ENCODE peak calls at places on chromosomes 13 and 19, in six cellular contexts. T is tibial nerve, A is ovary, P is mammary epithelial cell, X is A549, M is neural progenitor cell. D is an unnamed sample. For H3K4me1, the result is how much of the 10 kb centered on the place peaks cover.

GRCh38 chr13:41652735-41653361 is 195.5 kb downstream of the RGCC start:
- DNase-seq in A (peak), M (peak), T (no peak), X (peak), P (peak), D (peak)

GRCh38 chr13:93624371-93624777 is 397.8 kb downstream of the GPC6 start:
- DNase-seq in X (no peak), M (no peak), P (no peak), A (no peak), T (no peak), D (no peak)

GRCh38 chr13:23928985-23929384 is 31.7 kb upstream of the C1QTNF9B start:
- DNase-seq in X (peak), T (no peak), M (no peak), A (no peak), P (peak), D (no peak)

GRCh38 chr13:114130131-114130707 is 2.2 kb downstream of the RASA3 start:
- DNase-seq in P (no peak), X (no peak), A (no peak), T (no peak), M (peak), D (no peak)

GRCh38 chr19:3866798-3867638 is 1.8 kb downstream of the ZFR2 start:
- DNase-seq in P (no peak), A (no peak), X (no peak), M (no peak), T (no peak), D (no peak)

GRCh38 chr13:94020833-94021232 is 458.6 kb downstream of the DCT start:
- DNase-seq in P (peak), X (no peak), A (no peak), T (no peak), M (no peak), D (no peak)

GRCh38 chr13:77349365-77349764 is 22.5 kb upstream of the MYCBP2 start:
- DNase-seq in X (no peak), P (no peak), A (no peak), M (no peak), T (no peak), D (no peak)

GRCh38 chr13:43377149-43377548 is 353.8 kb downstream of the DNAJC15 start:
- DNase-seq in A (peak), P (no peak), T (no peak), M (no peak), X (no peak), D (no peak)

GRCh38 chr13:114049026-114049425 is 75.2 kb upstream of the C13orf46 start:
- DNase-seq in T (no peak), P (no peak), X (no peak), M (no peak), A (no peak), D (no peak)

GRCh38 chr13:114059428-114059827 is 73.0 kb downstream of the RASA3 start:
- DNase-seq in T (no peak), A (no peak), P (no peak), X (no peak), M (no peak), D (no peak)

GRCh38 chr13:66171821-66172220 is 1058.3 kb downstream of the PCDH9 start:
- DNase-seq in X (no peak), T (no peak), P (no peak), M (no peak), A (no peak), D (no peak)

GRCh38 chr19:47512183-47512947 is 2.5 kb downstream of the NAPA start:
- DNase-seq in A (peak), M (no peak), T (no peak), P (no peak), X (peak), D (no peak)

GRCh38 chr19:1880611-1881392 is 4.5 kb downstream of the ABHD17A start:
- DNase-seq in M (no peak), A (no peak), T (no peak), X (no peak), P (no peak), D (no peak)

GRCh38 chr13:27953671-27954405 is 15.3 kb downstream of the CDX2 start:
- DNase-seq in X (peak), A (peak), M (peak), P (peak), T (peak), D (peak)

GRCh38 chr19:41616785-41617621 is 9.9 kb downstream of the CEACAM4 start:
- DNase-seq in T (no peak), M (peak), P (peak), A (no peak), X (peak), D (no peak)

GRCh38 chr13:23771966-23772365 is 117.2 kb downstream of the MIPEP start:
- DNase-seq in M (no peak), X (no peak), P (peak), T (no peak), A (no peak), D (no peak)

GRCh38 chr19:47518854-47519253 is 4.0 kb upstream of the NAPA start:
- DNase-seq in T (no peak), X (no peak), A (no peak), M (no peak), P (no peak), D (no peak)

GRCh38 chr13:36885901-36886300 is 34.1 kb downstream of the SMAD9 start:
- DNase-seq in X (no peak), A (no peak), M (no peak), P (no peak), T (no peak), D (no peak)

GRCh38 chr13:38415233-38415632 is 65.6 kb downstream of the UFM1 start:
- DNase-seq in X (no peak), A (no peak), P (peak), T (no peak), M (no peak), D (no peak)

GRCh38 chr13:48600374-48601364 is 53.1 kb upstream of the CYSLTR2 start:
- DNase-seq in A (no peak), P (peak), M (no peak), X (no peak), T (no peak), D (no peak)

GRCh38 chr19:51810228-51810627 is 15.3 kb downstream of the FPR3 start:
- DNase-seq in T (no peak), X (peak), P (no peak), M (no peak), A (no peak), D (no peak)

GRCh38 chr13:59766236-59766635 is 397.5 kb downstream of the DIAPH3 start:
- DNase-seq in P (no peak), A (no peak), M (no peak), T (no peak), X (no peak), D (no peak)

GRCh38 chr19:2282862-2283237 is 875 bp upstream of the PEAK3 start:
- DNase-seq in M (no peak), X (no peak), P (no peak), T (no peak), A (no peak), D (no peak)

GRCh38 chr13:36377822-36378480 is 31.8 kb upstream of the SPART start:
- DNase-seq in M (no peak), A (no peak), P (no peak), T (no peak), X (no peak), D (no peak)

GRCh38 chr19:7799640-7800355 is 30.2 kb upstream of the EVI5L start:
- DNase-seq in M (peak), X (peak), P (peak), T (peak), A (peak), D (peak)

GRCh38 chr13:29006359-29006850 is 186.3 kb downstream of the MTUS2 start:
- DNase-seq in P (no peak), X (no peak), M (no peak), T (no peak), A (no peak), D (no peak)

GRCh38 chr19:2399582-2399981 is 27.8 kb downstream of the TIMM13 start:
- DNase-seq in T (no peak), X (no peak), M (no peak), A (no peak), P (no peak), D (no peak)

GRCh38 chr19:4499855-4500254 is 18.4 kb downstream of the PLIN4 start:
- DNase-seq in X (no peak), M (no peak), A (no peak), P (no peak), T (no peak), D (no peak)

GRCh38 chr13:43116242-43116641 is 92.9 kb downstream of the DNAJC15 start:
- DNase-seq in P (no peak), A (no peak), T (no peak), X (peak), M (no peak), D (no peak)

GRCh38 chr13:41547253-41548000 is 90.1 kb downstream of the RGCC start:
- DNase-seq in M (no peak), X (no peak), T (peak), A (no peak), P (no peak), D (peak)

GRCh38 chr13:32883501-32883900 is 132.7 kb upstream of the KL start:
- DNase-seq in P (no peak), X (no peak), M (no peak), A (no peak), T (no peak), D (no peak)

GRCh38 chr13:51397262-51397933 is 55.4 kb downstream of the INTS6 start:
- DNase-seq in P (no peak), A (no peak), T (peak), M (peak), X (peak), D (no peak)

GRCh38 chr13:99895428-99895998 is 76.1 kb downstream of the ZIC5 start:
- DNase-seq in T (no peak), X (no peak), P (no peak), M (peak), A (no peak), D (no peak)

GRCh38 chr13:57739089-57739488 is 107.5 kb downstream of the PCDH17 start:
- DNase-seq in A (no peak), P (no peak), X (no peak), T (no peak), M (no peak), D (no peak)

GRCh38 chr19:343451-343931 is 1.1 kb downstream of the MIER2 start:
- DNase-seq in T (no peak), P (peak), X (no peak), A (no peak), M (no peak), D (no peak)

GRCh38 chr19:15555759-15556633 is 47.7 kb downstream of the CYP4F22 start:
- DNase-seq in X (peak), A (peak), T (peak), P (peak), M (peak), D (peak)

GRCh38 chr19:15562145-15562544 is 52.9 kb upstream of the CYP4F8 start:
- DNase-seq in T (no peak), P (no peak), A (no peak), M (no peak), X (no peak), D (no peak)

GRCh38 chr19:15557223-15557622 is 48.9 kb downstream of the CYP4F22 start:
- DNase-seq in T (no peak), M (no peak), A (no peak), X (no peak), P (no peak), D (no peak)

GRCh38 chr19:15551183-15552004 is 43.1 kb downstream of the CYP4F22 start:
- DNase-seq in T (no peak), X (peak), P (no peak), M (no peak), A (peak), D (no peak)

DNA sequence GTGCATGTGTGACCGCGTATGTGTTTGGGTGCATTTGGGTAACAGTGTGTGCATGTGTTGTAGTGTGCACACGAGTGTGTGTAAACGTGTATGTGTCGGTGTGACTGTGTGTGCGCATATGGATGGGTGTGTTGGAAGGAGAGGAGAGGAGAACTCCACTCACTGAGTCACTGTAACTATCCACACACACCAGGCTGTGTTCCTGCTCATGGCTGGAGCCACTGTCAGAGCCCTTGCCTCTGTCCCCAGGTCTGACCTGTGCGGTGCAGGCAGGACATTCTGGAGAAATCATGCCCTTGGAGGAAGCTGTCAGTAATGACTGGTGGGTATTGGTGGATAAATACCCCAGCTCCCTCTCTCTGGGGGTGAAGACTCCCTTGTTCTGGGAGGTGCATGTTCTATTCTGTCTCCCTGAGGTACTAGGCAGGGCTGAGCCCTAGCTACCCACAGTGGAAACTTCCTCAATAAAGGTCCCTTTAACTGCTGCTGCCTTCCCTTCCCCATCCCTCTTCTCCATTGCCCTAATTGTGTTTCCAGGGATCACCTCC is 48.4 kb downstream of the CYP4F22 start:
- DNase-seq in P (no peak), A (no peak), M (no peak), X (no peak), T (no peak), D (no peak)
- H3K4me1 ChIP-seq in P (under half), A (under half), M (under half), X (under half), T (under half), D (under half)

GRCh38 chr19:44007473-44007872 is 4.7 kb downstream of the ZNF230 start:
- DNase-seq in P (no peak), A (no peak), M (no peak), X (no peak), T (no peak), D (no peak)
- H3K4me1 ChIP-seq in P (under half), A (under half), M (under half), X (under half), T (under half), D (under half)

DNA sequence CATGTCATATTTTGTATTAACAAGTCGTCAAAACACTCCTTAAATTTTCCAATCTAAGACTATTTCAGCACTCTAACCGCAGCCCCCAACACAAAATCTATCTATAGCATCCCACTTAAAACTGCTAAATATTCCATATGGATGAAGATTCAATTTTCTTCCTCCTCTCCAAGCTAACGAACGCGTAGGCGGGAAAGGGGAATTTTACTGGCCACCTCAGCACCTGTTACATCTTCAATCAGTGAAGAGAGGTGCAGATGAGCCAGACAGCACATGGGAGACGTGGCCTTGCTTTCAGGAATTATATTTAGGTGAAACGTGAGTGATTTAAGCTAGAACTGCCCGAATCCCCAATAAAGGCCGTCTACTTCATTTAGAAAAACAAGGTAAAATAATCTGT is 1.1 kb downstream of the RBM26 start:
- DNase-seq in X (no peak), A (no peak), M (no peak), T (no peak), P (peak), D (no peak)
- H3K4me1 ChIP-seq in X (under half), A (under half), M (under half), T (under half), P (under half), D (half or more)

GRCh38 chr19:14437578-14438140 is 4.6 kb downstream of the PKN1 start:
- DNase-seq in P (no peak), M (no peak), A (no peak), T (no peak), X (no peak), D (no peak)

GRCh38 chr19:14434543-14435319 is 1.6 kb downstream of the PKN1 start:
- DNase-seq in P (peak), A (peak), X (peak), T (no peak), M (no peak), D (peak)

GRCh38 chr19:14434157-14434501 is 1.0 kb downstream of the PKN1 start:
- DNase-seq in T (no peak), X (no peak), A (no peak), M (no peak), P (no peak), D (no peak)

GRCh38 chr19:14433454-14434156 is 499 bp downstream of the PKN1 start:
- DNase-seq in M (peak), X (no peak), T (no peak), A (no peak), P (no peak), D (peak)

GRCh38 chr19:14435320-14436050 is 2.4 kb downstream of the PKN1 start:
- DNase-seq in M (no peak), P (no peak), T (no peak), A (no peak), X (no peak), D (no peak)
- H3K4me1 ChIP-seq in M (under half), P (under half), T (under half), A (under half), X (under half), D (under half)

GRCh38 chr19:34994643-34995471 is 5.3 kb upstream of the GRAMD1A start:
- DNase-seq in T (no peak), M (no peak), P (no peak), A (peak), X (peak), D (peak)

GRCh38 chr19:34999498-35000337 is at the start of gene GRAMD1A:
- DNase-seq in X (peak), T (peak), P (peak), A (peak), M (peak), D (peak)

GRCh38 chr19:34995551-34995950 is 4.6 kb upstream of the GRAMD1A start:
- DNase-seq in P (no peak), A (no peak), X (peak), M (no peak), T (no peak), D (no peak)

GRCh38 chr19:34998777-34999497 is 1.2 kb upstream of the GRAMD1A start:
- DNase-seq in T (no peak), M (no peak), X (no peak), P (no peak), A (peak), D (no peak)

DNA sequence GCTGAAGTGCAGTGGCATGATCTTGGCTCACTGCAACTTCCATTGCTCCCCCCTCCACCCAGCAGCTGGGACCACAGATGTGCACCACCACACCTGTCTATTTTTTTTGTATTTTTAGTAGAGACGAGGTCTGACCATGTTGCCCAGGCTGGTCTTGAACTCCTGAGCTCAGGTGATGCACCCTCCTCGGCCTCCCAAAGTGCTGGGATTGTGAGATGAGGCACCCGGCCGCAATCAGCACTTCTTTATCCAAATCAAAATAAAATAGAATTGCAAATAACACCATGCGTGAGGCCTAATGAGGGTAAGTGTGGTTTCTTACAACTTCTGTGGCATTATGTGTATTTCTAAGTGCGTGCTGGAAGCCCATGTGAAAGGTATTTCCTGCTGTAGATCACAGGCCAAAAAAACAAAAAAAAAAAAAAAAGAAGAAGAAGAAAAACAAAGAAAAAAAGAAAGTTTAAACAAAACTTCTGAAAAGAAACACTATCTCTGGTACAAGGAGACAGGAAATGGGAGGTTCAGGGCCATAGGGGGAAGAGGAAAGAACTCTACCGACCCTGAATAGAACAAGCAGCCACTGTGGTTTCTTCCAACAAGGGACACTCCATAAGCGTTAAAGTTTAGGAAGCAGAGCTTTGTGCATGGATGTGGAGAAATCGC is 3.0 kb upstream of the GRAMD1A start:
- DNase-seq in A (no peak), T (no peak), X (no peak), P (no peak), M (no peak), D (no peak)
- H3K4me1 ChIP-seq in A (under half), T (under half), X (half or more), P (under half), M (under half), D (under half)

GRCh38 chr19:18174983-18175382 is 1.4 kb downstream of the IFI30 start:
- DNase-seq in P (no peak), M (no peak), T (no peak), X (no peak), A (no peak), D (no peak)
- H3K4me1 ChIP-seq in P (under half), M (under half), T (under half), X (under half), A (under half), D (under half)

GRCh38 chr19:42629191-42629590 is 34.5 kb upstream of the CEACAM8 start:
- DNase-seq in P (peak), A (no peak), T (no peak), M (no peak), X (no peak), D (no peak)

GRCh38 chr19:42634409-42635232 is 39.9 kb upstream of the CEACAM8 start:
- DNase-seq in T (no peak), X (peak), A (no peak), M (peak), P (peak), D (no peak)

DNA sequence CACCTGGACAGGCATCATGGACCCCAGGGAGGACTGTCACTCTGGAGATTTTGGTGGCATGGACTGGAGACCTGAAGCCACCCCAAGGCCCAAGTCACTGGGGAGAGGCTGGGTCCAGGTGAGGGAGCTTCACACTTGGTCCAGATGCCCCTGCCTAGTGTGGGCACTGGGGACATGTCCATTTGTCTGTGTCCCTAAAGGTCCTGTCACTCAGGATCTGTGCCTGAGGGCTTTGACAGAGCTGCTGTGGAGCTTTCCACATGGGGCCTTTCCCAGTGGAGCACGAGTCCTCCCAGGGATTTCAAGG is 40.5 kb upstream of the CEACAM8 start:
- DNase-seq in T (no peak), X (no peak), P (no peak), M (no peak), A (no peak), D (no peak)
- H3K4me1 ChIP-seq in T (under half), X (under half), P (under half), M (under half), A (under half), D (under half)

GRCh38 chr19:45499196-45500180 is 1.2 kb downstream of the PPM1N start:
- DNase-seq in T (no peak), M (peak), P (no peak), X (peak), A (no peak), D (peak)
- H3K4me1 ChIP-seq in T (under half), M (under half), P (under half), X (under half), A (under half), D (under half)